ENCODE peak calls at places on chromosomes 13 and 19, in eight cellular contexts. P, N, Q, U, I, F, M and W are unnamed samples.

GRCh38 chr19:31289381-31289880 is 59.8 kb downstream of the TSHZ3 start:
- DNase-seq in M (no peak), P (no peak), I (no peak), N (no peak), F (no peak), Q (no peak), U (no peak), W (no peak)

GRCh38 chr13:60009300-60010248 is 154.2 kb downstream of the DIAPH3 start:
- DNase-seq in N (no peak), I (peak), U (peak), F (no peak), P (no peak), Q (no peak), M (no peak), W (no peak)

GRCh38 chr13:109148243-109148642 is 518.8 kb downstream of the MYO16 start:
- DNase-seq in F (no peak), P (no peak), Q (peak), M (no peak), I (peak), U (no peak), N (no peak), W (peak)

GRCh38 chr19:54136086-54136863 is 1.3 kb upstream of the CNOT3 start:
- DNase-seq in I (peak), N (no peak), U (peak), M (no peak), Q (peak), P (peak), F (peak), W (no peak)

GRCh38 chr13:28654276-28654675 is 4.7 kb upstream of the POMP start:
- DNase-seq in M (no peak), Q (peak), U (no peak), I (peak), F (no peak), P (no peak), N (no peak), W (no peak)

GRCh38 chr19:14073925-14074838 is 1.6 kb downstream of the MISP3 start:
- DNase-seq in U (peak), F (no peak), Q (peak), M (peak), P (peak), N (peak), I (no peak), W (no peak)

GRCh38 chr13:39913928-39914327 is 258.5 kb downstream of the COG6 start:
- DNase-seq in M (no peak), U (no peak), Q (peak), I (peak), N (no peak), F (no peak), P (no peak), W (no peak)

GRCh38 chr13:65926750-65927171 is 1303.4 kb downstream of the PCDH9 start:
- DNase-seq in M (peak), F (peak), I (no peak), Q (no peak), U (peak), P (no peak), N (peak), W (no peak)

GRCh38 chr13:82088781-82089180 is 1747.9 kb upstream of the SPRY2 start:
- DNase-seq in F (no peak), U (no peak), Q (no peak), M (no peak), P (no peak), N (no peak), I (peak), W (no peak)

GRCh38 chr19:10625003-10625761 is at the start of gene SLC44A2:
- DNase-seq in N (peak), Q (peak), F (peak), M (no peak), I (peak), P (peak), U (peak), W (peak)

GRCh38 chr19:44718441-44719261 is 19.7 kb downstream of the CEACAM16 start:
- DNase-seq in F (peak), M (no peak), Q (no peak), U (peak), N (peak), P (peak), I (peak), W (peak)

GRCh38 chr19:45311640-45312039 is 11.0 kb downstream of the CKM start:
- DNase-seq in Q (no peak), M (no peak), U (no peak), F (peak), P (no peak), I (no peak), N (no peak), W (no peak)

GRCh38 chr13:74243637-74244526 is 109.7 kb upstream of the KLF12 start:
- DNase-seq in F (no peak), P (no peak), I (peak), Q (peak), N (no peak), M (no peak), U (no peak), W (peak)

GRCh38 chr19:45591004-45591637 is 6.5 kb upstream of the OPA3 start:
- DNase-seq in M (no peak), Q (peak), P (peak), N (peak), I (peak), U (peak), F (peak), W (no peak)

GRCh38 chr19:40453151-40453735 is 9.1 kb upstream of the SERTAD3 start:
- DNase-seq in U (no peak), F (no peak), M (no peak), N (no peak), I (no peak), P (no peak), Q (no peak), W (no peak)

GRCh38 chr19:35722897-35723296 is 5.1 kb downstream of the KMT2B start:
- DNase-seq in I (no peak), P (no peak), Q (no peak), F (no peak), M (no peak), U (no peak), N (no peak), W (no peak)

GRCh38 chr13:106105153-106105552 is 430.3 kb downstream of the EFNB2 start:
- DNase-seq in P (no peak), I (no peak), U (no peak), F (no peak), M (no peak), N (no peak), Q (peak), W (no peak)

DNA sequence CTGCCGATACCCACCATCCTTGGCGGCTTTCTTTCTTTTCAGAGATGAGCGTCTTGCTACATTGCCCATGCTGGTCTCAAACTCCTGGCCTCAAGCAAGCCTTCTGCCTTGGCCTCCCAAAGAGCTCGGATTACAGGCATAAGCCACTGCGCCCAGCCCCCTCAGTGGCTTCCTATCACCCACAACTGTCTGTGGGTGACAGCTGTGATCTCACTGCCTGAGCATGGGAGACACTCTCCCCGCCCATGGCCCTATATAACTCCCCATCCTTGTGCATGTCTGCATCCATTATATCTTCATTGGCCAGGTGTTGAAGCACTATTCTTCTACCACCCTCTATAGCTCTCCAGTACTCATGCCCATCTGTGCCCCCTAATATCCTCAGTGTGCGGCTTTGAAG is 76.2 kb downstream of the PTPRS start:
- DNase-seq in N (no peak), F (no peak), M (no peak), P (no peak), Q (no peak), U (no peak), I (no peak), W (no peak)
- H3K27ac ChIP-seq in N (no peak), F (no peak), M (no peak), P (no peak), Q (no peak), U (no peak), I (no peak), W (no peak)

GRCh38 chr19:2250765-2251576 is 1.8 kb downstream of the AMH start:
- DNase-seq in M (no peak), P (no peak), I (no peak), Q (peak), N (peak), F (peak), U (no peak), W (no peak)
- TF ChIP-seq EZH2 in M (no peak), P (no peak), I (peak), Q (no peak), N (no peak), F (no peak), U (no peak), W (peak)

DNA sequence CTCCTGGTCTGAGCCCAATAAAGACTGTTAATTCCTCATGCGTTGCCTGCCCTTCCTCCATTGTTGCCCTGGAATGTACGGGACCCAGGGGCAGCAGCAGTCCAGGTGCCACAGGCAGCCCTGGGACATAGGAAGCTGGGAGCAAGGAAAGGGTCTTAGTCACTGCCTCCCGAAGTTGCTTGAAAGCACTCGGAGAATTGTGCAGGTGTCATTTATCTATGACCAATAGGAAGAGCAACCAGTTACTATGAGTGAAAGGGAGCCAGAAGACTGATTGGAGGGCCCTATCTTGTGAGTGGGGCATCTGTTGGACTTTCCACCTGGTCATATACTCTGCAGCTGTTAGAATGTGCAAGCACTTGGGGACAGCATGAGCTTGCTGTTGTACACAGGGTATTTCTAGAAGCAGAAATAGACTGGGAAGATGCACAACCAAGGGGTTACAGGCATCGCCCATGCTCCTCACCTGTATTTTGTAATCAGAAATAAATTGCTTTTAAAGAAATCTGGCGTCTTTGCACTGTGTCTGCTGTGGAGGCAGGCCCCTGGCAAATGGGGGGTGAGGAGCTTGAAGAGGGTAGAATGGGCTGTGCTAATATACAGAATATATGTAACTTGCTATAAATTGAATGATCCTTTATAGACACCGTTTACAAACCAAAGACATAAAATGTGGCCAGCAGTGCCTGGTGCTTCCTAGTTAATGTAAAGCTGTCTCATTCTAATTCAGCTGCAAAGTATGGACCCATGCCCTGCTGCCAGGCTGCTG is 4.2 kb upstream of the RPS11 start:
- DNase-seq in M (no peak), Q (no peak), I (no peak), F (no peak), P (no peak), N (no peak), U (peak), W (no peak)
- H3K27ac ChIP-seq in M (no peak), Q (peak), I (no peak), F (peak), P (peak), N (no peak), U (peak), W (no peak)

GRCh38 chr13:50910483-50910805 is 853 bp downstream of the RNASEH2B start:
- DNase-seq in N (peak), I (peak), P (peak), F (peak), Q (peak), M (no peak), U (no peak), W (peak)

GRCh38 chr13:50911051-50911690 is 1.6 kb downstream of the RNASEH2B start:
- DNase-seq in U (no peak), I (peak), M (peak), F (no peak), P (no peak), Q (peak), N (no peak), W (no peak)

GRCh38 chr13:50908371-50908770 is 1.2 kb upstream of the RNASEH2B start:
- DNase-seq in M (peak), F (no peak), U (no peak), N (no peak), Q (no peak), P (no peak), I (no peak), W (no peak)

GRCh38 chr13:50907781-50908180 is 1.8 kb upstream of the RNASEH2B start:
- DNase-seq in N (no peak), U (no peak), M (no peak), P (no peak), Q (no peak), F (no peak), I (no peak), W (no peak)

GRCh38 chr13:50909605-50910482 is at the start of gene RNASEH2B:
- DNase-seq in Q (peak), M (peak), P (peak), N (peak), F (peak), U (peak), I (peak), W (peak)
- TF ChIP-seq EZH2 in Q (no peak), M (no peak), P (no peak), N (no peak), F (no peak), U (no peak), I (no peak), W (no peak)

GRCh38 chr13:32901994-32902780 is 114.0 kb upstream of the KL start:
- DNase-seq in F (no peak), N (no peak), I (no peak), M (no peak), Q (peak), U (no peak), P (no peak), W (no peak)
- H3K27ac ChIP-seq in F (no peak), N (no peak), I (peak), M (no peak), Q (peak), U (no peak), P (no peak), W (no peak)

DNA sequence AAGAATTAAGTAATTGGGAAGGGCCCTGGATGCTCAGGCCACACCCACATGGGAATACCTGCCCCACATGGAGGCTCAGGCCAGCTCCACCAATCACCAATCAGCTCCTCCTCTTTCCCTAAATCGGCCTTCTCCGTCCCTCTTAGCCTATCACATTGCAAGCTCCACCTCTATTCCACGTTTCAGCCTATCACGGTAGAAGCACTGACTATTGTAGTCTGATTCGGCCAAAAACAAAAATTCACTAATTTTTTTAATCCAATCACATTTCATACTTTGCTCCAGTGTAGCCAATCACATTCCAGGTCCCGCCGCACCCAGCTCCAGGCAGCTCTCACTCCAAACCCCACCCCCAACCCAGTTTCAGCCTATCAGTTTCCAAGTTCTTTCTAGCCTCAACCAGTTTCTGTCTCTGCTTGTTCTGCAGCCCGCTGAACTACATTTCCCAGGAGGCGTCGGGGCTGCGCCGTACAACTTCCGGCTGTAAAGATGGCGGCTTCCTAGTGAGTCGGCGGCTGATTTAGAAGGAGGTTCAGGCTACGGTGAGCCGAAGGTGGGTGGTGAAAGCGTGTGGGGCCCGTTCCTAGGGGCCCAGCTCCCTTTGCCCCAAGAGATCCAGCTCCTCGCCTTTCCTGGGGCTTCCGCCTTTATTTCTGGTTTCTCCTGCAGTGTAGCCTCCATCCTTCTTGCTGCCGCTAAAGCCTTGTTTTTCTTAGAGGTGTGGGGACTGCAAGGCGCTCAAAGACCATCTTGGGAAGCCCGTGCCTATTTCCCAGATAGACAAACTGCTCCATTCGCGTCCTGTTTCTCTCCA is at the start of gene BABAM1:
- DNase-seq in F (peak), N (peak), U (peak), Q (peak), P (peak), I (peak), M (peak), W (peak)
- TF ChIP-seq EZH2 in F (no peak), N (no peak), U (no peak), Q (no peak), P (no peak), I (peak), M (no peak), W (peak)